ENCODE peak calls at places on chromosomes 2 and 18, in seven cellular contexts. G, J, H, R, T, E and X are unnamed samples.

GRCh38 chr2:134253804-134254203 is at the start of gene MGAT5:
- DNase-seq in J (no peak), T (no peak), G (no peak), E (no peak), H (no peak), R (peak; percentile 81), X (no peak)

GRCh38 chr2:129667586-129667985 is 311.9 kb upstream of the RAB6C start:
- DNase-seq in T (no peak), E (no peak), R (no peak), G (no peak), J (no peak), H (no peak), X (no peak)

GRCh38 chr18:50814387-50814786 is 5.4 kb downstream of the MRO start:
- DNase-seq in H (no peak), J (no peak), T (no peak), R (no peak), G (no peak), E (no peak), X (no peak)

GRCh38 chr2:206805922-206806607 is 40.7 kb downstream of the FASTKD2 start:
- DNase-seq in T (no peak), J (no peak), G (no peak), H (no peak), R (no peak), E (no peak), X (no peak)

GRCh38 chr2:226154610-226155009 is 645.0 kb downstream of the IRS1 start:
- DNase-seq in T (no peak), R (no peak), H (no peak), G (no peak), E (no peak), J (no peak), X (no peak)

GRCh38 chr2:232611559-232612218 is 21.7 kb upstream of the EFHD1 start:
- DNase-seq in G (peak; percentile 79), R (peak; percentile 70), H (peak; percentile 74), E (no peak), J (peak; percentile 43), T (peak; percentile 54), X (peak; percentile 81)

GRCh38 chr2:28906376-28906775 is 11.9 kb downstream of the WDR43 start:
- DNase-seq in R (no peak), T (no peak), H (no peak), E (no peak), J (no peak), G (no peak), X (no peak)

GRCh38 chr18:48098007-48098406 is 167.5 kb upstream of the SMAD2 start:
- DNase-seq in H (no peak), T (no peak), E (no peak), J (no peak), R (no peak), G (no peak), X (no peak)

GRCh38 chr18:79221136-79221535 is 151.9 kb downstream of the ATP9B start:
- DNase-seq in J (no peak), T (no peak), G (no peak), E (no peak), R (no peak), H (no peak), X (no peak)

GRCh38 chr2:158457826-158458616 is 1.3 kb downstream of the PKP4 start:
- DNase-seq in J (peak; percentile 65), T (peak; percentile 41), R (peak; percentile 90), E (peak; percentile 13), G (peak; percentile 89), H (peak; percentile 80), X (peak; percentile 81)

GRCh38 chr2:48482313-48482712 is 47.6 kb upstream of the STON1 start:
- DNase-seq in J (peak; percentile 90), R (no peak), T (no peak), G (no peak), H (no peak), E (no peak), X (no peak)

GRCh38 chr2:237262838-237263771 is 150.9 kb downstream of the COL6A3 start:
- DNase-seq in J (peak; percentile 88), E (no peak), G (no peak), T (peak; percentile 79), H (no peak), R (no peak), X (no peak)

GRCh38 chr18:3710712-3711269 is 260.8 kb downstream of the TGIF1 start:
- DNase-seq in J (no peak), R (peak; percentile 81), T (no peak), H (peak; percentile 93), E (no peak), G (peak; percentile 72), X (peak; percentile 48)

GRCh38 chr2:34734662-34735061 is 1135.6 kb upstream of the FAM98A start:
- DNase-seq in T (no peak), H (no peak), E (no peak), G (no peak), J (no peak), R (no peak), X (no peak)

GRCh38 chr2:86249843-86250402 is 50.7 kb downstream of the MRPL35 start:
- DNase-seq in E (no peak), R (peak; percentile 55), G (no peak), T (no peak), H (no peak), J (peak; percentile 24), X (no peak)

GRCh38 chr2:68317971-68318685 is 1.6 kb downstream of the CNRIP1 start:
- DNase-seq in E (no peak), R (no peak), T (no peak), G (no peak), H (no peak), J (no peak), X (no peak)

GRCh38 chr18:49685231-49685942 is 123.5 kb downstream of the LIPG start:
- DNase-seq in T (no peak), R (no peak), E (no peak), G (no peak), H (no peak), J (peak; percentile 79), X (no peak)

GRCh38 chr2:84914334-84914733 is 8.9 kb downstream of the TMSB10 start:
- DNase-seq in J (no peak), G (no peak), H (no peak), R (no peak), E (no peak), T (no peak), X (no peak)

GRCh38 chr2:230849633-230850357 is 14.9 kb upstream of the ITM2C start:
- DNase-seq in E (no peak), T (peak; percentile 18), J (peak; percentile 44), G (peak; percentile 76), R (peak; percentile 72), H (peak; percentile 62), X (peak; percentile 63)

GRCh38 chr2:60899230-60899891 is 18.0 kb downstream of the REL start:
- DNase-seq in G (no peak), R (no peak), H (no peak), E (no peak), J (no peak), T (no peak), X (no peak)

GRCh38 chr2:106076941-106077340 is 117.2 kb downstream of the UXS1 start:
- DNase-seq in T (no peak), J (no peak), E (no peak), R (no peak), H (no peak), G (no peak), X (no peak)

GRCh38 chr2:137938204-137938603 is 26.1 kb upstream of the HNMT start:
- DNase-seq in E (no peak), T (peak; percentile 46), G (no peak), R (no peak), H (no peak), J (peak; percentile 91), X (no peak)

GRCh38 chr2:158772306-158773078 is 22.6 kb upstream of the DAPL1 start:
- DNase-seq in E (no peak), J (no peak), R (no peak), H (no peak), T (no peak), G (no peak), X (no peak)

GRCh38 chr2:190466819-190467444 is 58.8 kb downstream of the MFSD6 start:
- DNase-seq in T (no peak), E (no peak), G (no peak), R (no peak), H (no peak), J (no peak), X (no peak)

GRCh38 chr2:217074576-217075224 is 214.8 kb upstream of the TNP1 start:
- DNase-seq in T (peak; percentile 20), E (no peak), H (no peak), G (no peak), J (peak; percentile 64), R (no peak), X (no peak)

GRCh38 chr2:9658972-9659371 is 28.2 kb upstream of the YWHAQ start:
- DNase-seq in H (no peak), E (no peak), T (peak; percentile 72), R (no peak), G (no peak), J (peak; percentile 42), X (peak; percentile 25)

GRCh38 chr2:12277305-12278034 is 439.3 kb upstream of the TRIB2 start:
- DNase-seq in E (no peak), G (no peak), H (peak; percentile 29), T (no peak), J (peak; percentile 48), R (no peak), X (no peak)
- TF ChIP-seq CTCF in E (no peak), G (no peak), H (no peak), T (no peak), J (no peak), R (no peak), X (no peak)

DNA sequence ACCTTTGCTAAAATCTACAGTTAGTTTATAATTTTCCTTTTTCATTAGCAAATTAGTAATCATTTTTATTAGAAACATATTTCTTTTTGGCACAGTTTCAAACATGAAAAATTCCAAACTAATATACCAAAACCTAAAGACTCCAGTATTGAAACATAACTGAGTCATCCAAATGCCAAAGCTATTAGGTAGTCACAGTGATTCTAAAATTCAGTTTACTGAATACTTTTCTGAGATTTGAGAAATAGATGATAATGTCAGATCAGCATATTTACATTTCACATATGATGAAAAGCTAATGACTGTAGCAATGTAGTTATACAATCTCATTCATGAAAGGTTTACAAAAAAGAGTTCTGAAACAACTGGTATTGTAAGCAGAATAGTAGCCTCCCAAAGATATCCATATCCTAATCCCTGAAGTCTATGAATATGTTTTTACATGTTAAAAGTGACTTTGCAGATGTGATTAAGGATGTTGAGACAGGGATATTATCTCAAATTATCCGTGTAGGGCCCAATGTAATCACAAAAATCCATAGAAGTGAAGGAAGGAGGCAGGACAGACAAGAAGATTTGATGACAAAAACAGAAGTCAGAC is 680.2 kb upstream of the CHAC2 start:
- DNase-seq in G (no peak), T (no peak), H (no peak), J (peak; percentile 38), R (no peak), E (no peak), X (no peak)
- H3K36me3 ChIP-seq in G (no peaks in the 10 kb centered on the region), T (no peaks in the 10 kb centered on the region), H (no peaks in the 10 kb centered on the region), J (no peaks in the 10 kb centered on the region), R (no peaks in the 10 kb centered on the region), E (no peaks in the 10 kb centered on the region), X (no peaks in the 10 kb centered on the region)

DNA sequence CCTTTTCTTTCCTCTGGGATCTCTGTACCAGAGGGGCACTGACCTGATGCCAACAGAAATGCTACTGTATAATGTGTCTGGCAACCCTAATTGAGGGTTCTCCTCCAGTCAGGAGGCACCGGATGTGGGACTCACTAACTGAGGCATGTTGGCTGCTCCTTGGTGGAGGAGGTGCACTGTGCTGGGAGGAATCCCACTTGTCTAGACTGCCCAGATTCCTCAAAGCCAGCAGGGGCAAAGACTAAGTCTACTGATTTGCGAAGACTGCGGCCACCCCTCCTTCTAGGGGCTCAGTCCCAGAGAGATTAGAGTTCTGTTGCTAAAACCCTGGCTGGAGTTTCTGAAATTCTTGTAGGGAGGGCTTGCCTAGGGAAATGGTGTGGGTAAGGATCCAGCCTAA is 1192.1 kb downstream of the DPP10 start:
- DNase-seq in E (no peak), T (no peak), J (no peak), R (no peak), H (no peak), G (no peak), X (no peak)
- H3K4me3 ChIP-seq in E (no peak overlapping the region), T (no peak overlapping the region), J (no peak overlapping the region), R (no peak overlapping the region), H (no peak overlapping the region), G (no peak overlapping the region), X (no peak overlapping the region)

GRCh38 chr2:205763708-205764501 is 81.6 kb downstream of the NRP2 start:
- DNase-seq in H (no peak), R (peak; percentile 50), T (peak; percentile 94), G (peak; percentile 68), E (no peak), J (peak; percentile 90), X (peak; percentile 62)
- TF ChIP-seq CTCF in H (no peak), R (no peak), T (peak; percentile 84), G (peak; percentile 53), E (peak; percentile 48), J (peak; percentile 65), X (no peak)